ENCODE peak calls at places on chromosome 5, in five cellular contexts. D is skeletal muscle cell, K is AG04449, G is gastrocnemius medialis, F is foreskin fibroblast. U is an unnamed sample.

GRCh38 chr5:11010811-11011210 is 249.8 kb upstream of the DAP start:
- DNase-seq in G (no peak), F (no peak), D (no peak), K (no peak), U (no peak)

GRCh38 chr5:87421307-87421706 is 8.6 kb upstream of the CCNH start:
- DNase-seq in F (no peak), G (no peak), K (no peak), D (peak), U (no peak)

GRCh38 chr5:76952795-76953536 is at the start of gene CRHBP:
- DNase-seq in G (no peak), K (no peak), D (no peak), F (no peak), U (no peak)

GRCh38 chr5:130034872-130035271 is 130.6 kb downstream of the CHSY3 start:
- DNase-seq in D (peak), K (peak), G (no peak), F (peak), U (no peak)

GRCh38 chr5:445591-445990 is 2.6 kb downstream of the EXOC3 start:
- DNase-seq in D (no peak), G (no peak), K (no peak), F (no peak), U (no peak)

GRCh38 chr5:171855798-171856772 is 70.5 kb downstream of the SMIM23 start:
- DNase-seq in K (no peak), G (no peak), F (no peak), D (no peak), U (no peak)

GRCh38 chr5:135341021-135341666 is 57.9 kb downstream of the MACROH2A1 start:
- DNase-seq in F (no peak), K (no peak), D (no peak), G (no peak), U (no peak)

GRCh38 chr5:56595561-56595960 is 219.8 kb upstream of the MAP3K1 start:
- DNase-seq in F (no peak), G (no peak), D (no peak), K (no peak), U (no peak)

GRCh38 chr5:15421798-15422456 is 78.1 kb upstream of the FBXL7 start:
- DNase-seq in G (no peak), K (no peak), F (no peak), D (peak), U (no peak)

GRCh38 chr5:35815089-35815936 is 41.4 kb upstream of the IL7R start:
- DNase-seq in G (no peak), K (no peak), D (no peak), F (peak), U (no peak)

GRCh38 chr5:145536133-145536532 is 299.0 kb downstream of the PRELID2 start:
- DNase-seq in F (no peak), G (no peak), D (no peak), K (no peak), U (no peak)

GRCh38 chr5:34998058-34998789 is 49.5 kb downstream of the AGXT2 start:
- DNase-seq in K (no peak), F (peak), G (no peak), D (peak), U (peak)

GRCh38 chr5:72130342-72130741 is 23.1 kb downstream of the MAP1B start:
- DNase-seq in K (no peak), G (no peak), F (no peak), D (no peak), U (peak)

GRCh38 chr5:147576646-147577535 is 67.0 kb upstream of the DPYSL3 start:
- DNase-seq in G (no peak), F (no peak), D (no peak), K (no peak), U (no peak)

GRCh38 chr5:54522080-54522479 is 4.5 kb downstream of the SNX18 start:
- DNase-seq in F (no peak), K (no peak), D (no peak), G (no peak), U (no peak)

GRCh38 chr5:148202531-148203092 is at the start of gene SPINK6:
- DNase-seq in G (no peak), F (no peak), D (no peak), K (no peak), U (no peak)

GRCh38 chr5:14273207-14273767 is 130.1 kb downstream of the TRIO start:
- DNase-seq in K (no peak), G (no peak), D (no peak), F (no peak), U (no peak)

GRCh38 chr5:138686668-138687067 is 66.6 kb upstream of the CTNNA1 start:
- DNase-seq in F (no peak), G (no peak), K (no peak), D (no peak), U (peak)

GRCh38 chr5:73615085-73615484 is 10.9 kb upstream of the ARHGEF28 start:
- DNase-seq in G (no peak), D (no peak), K (no peak), F (no peak), U (no peak)

GRCh38 chr5:141681295-141681694 is 735 bp downstream of the ARAP3 start:
- DNase-seq in D (no peak), F (no peak), G (no peak), K (no peak), U (no peak)
- H3K4me3 ChIP-seq in D (peak), F (peak), G (peak), K (peak), U (peak)

GRCh38 chr5:179624841-179625271 is 1.4 kb upstream of the HNRNPH1 start:
- DNase-seq in F (no peak), G (no peak), K (no peak), D (no peak), U (no peak)
- H3K4me3 ChIP-seq in F (peak), G (peak), K (no peak), D (no peak), U (peak)

GRCh38 chr5:159504857-159505304 is 174.6 kb upstream of the IL12B start:
- DNase-seq in K (no peak), G (no peak), D (peak), F (peak), U (peak)
- H3K4me3 ChIP-seq in K (no peak), G (no peak), D (no peak), F (no peak), U (no peak)

DNA sequence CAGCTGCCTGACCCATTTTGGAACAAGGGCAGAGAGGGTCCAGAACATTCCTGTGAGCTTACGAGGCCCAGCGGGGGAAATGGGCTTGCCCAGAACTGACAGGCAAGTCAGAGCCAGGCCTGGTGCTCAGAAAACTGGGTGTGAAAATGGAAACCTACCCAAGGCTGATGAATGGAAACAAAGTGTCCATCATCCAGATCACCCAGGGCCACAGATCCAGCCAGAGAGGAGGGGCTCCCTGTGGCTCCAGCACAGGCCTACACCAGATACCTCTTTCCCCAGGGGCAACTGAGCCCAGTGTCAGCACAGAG is 3.1 kb downstream of the CLTB start:
- DNase-seq in D (no peak), K (no peak), F (peak), G (no peak), U (peak)
- H3K4me3 ChIP-seq in D (no peak), K (no peak), F (no peak), G (no peak), U (no peak)

GRCh38 chr5:131659290-131659689 is 24.3 kb upstream of the RAPGEF6 start:
- DNase-seq in F (no peak), K (no peak), D (no peak), G (no peak), U (no peak)
- H3K4me3 ChIP-seq in F (no peak), K (no peak), D (no peak), G (no peak), U (no peak)

DNA sequence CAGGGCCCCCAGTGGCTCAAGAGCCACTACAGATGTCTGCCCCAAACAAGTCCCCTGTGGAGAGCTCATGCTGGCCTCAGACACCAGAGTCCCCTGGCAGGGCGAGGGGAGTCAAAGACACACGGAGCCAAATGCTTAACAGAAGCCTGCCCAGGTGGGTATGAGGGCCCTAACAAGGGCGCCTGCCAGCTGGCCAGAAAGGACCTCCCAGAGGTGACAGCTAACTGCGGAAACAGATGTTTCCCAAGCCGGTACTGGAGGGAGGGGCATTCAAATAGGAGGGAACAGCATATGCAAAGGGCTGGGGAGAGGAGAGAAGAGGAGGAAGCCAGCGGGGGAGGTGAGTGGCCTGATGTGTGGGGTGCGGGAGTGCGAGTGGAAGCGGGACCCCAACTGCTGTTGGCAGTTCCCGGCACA is 933 bp downstream of the MXD3 start:
- DNase-seq in D (no peak), F (no peak), G (no peak), K (no peak), U (no peak)
- H3K4me3 ChIP-seq in D (peak), F (peak), G (no peak), K (peak), U (peak)

GRCh38 chr5:134226441-134227192 is 744 bp upstream of the PPP2CA start:
- DNase-seq in D (no peak), K (no peak), F (no peak), G (no peak), U (no peak)
- H3K4me3 ChIP-seq in D (peak), K (peak), F (peak), G (peak), U (peak)

GRCh38 chr5:127912411-127912810 is 171.2 kb upstream of the SLC12A2 start:
- DNase-seq in F (no peak), D (no peak), G (no peak), K (no peak), U (no peak)
- H3K4me3 ChIP-seq in F (no peak), D (no peak), G (no peak), K (no peak), U (no peak)

GRCh38 chr5:31359839-31360238 is 166.4 kb downstream of the CDH6 start:
- DNase-seq in K (no peak), F (no peak), G (no peak), D (no peak), U (no peak)

GRCh38 chr5:31361234-31361633 is 167.7 kb downstream of the CDH6 start:
- DNase-seq in D (no peak), K (peak), G (no peak), F (peak), U (peak)

GRCh38 chr5:31362931-31363568 is 168.8 kb downstream of the DROSHA start:
- DNase-seq in D (no peak), K (no peak), F (peak), G (no peak), U (peak)

GRCh38 chr5:31364881-31365636 is 166.8 kb downstream of the DROSHA start:
- DNase-seq in D (no peak), F (peak), G (no peak), K (peak), U (peak)

GRCh38 chr5:31361906-31362900 is 168.7 kb downstream of the CDH6 start:
- DNase-seq in G (no peak), F (peak), K (peak), D (no peak), U (peak)
- H3K4me3 ChIP-seq in G (no peak), F (no peak), K (no peak), D (no peak), U (no peak)